ENCODE peak calls at places on chromosomes 16 and 17, in four cellular contexts. One of them, this sample, is unnamed.

GRCh38 chr17:38706625-38707298 is 1.7 kb downstream of the MLLT6 start:
- DNase-seq in stomach: no peak
- DNase-seq in mammary epithelial cell: peak; percentile 16
- DNase-seq in cardiac muscle cell: peak; percentile 19
- DNase-seq in this sample: no peak

GRCh38 chr16:10538583-10538982 is 41.8 kb downstream of the EMP2 start:
- DNase-seq in cardiac muscle cell: no peak
- DNase-seq in stomach: no peak
- DNase-seq in mammary epithelial cell: no peak
- DNase-seq in this sample: no peak

GRCh38 chr17:8016632-8017424 is 14.4 kb downstream of the GUCY2D start:
- DNase-seq in cardiac muscle cell: peak; percentile 67
- DNase-seq in mammary epithelial cell: no peak
- DNase-seq in stomach: peak; percentile 68
- DNase-seq in this sample: no peak

GRCh38 chr17:38663125-38663751 is 11.5 kb downstream of the EPOP start:
- DNase-seq in cardiac muscle cell: peak; percentile 89
- DNase-seq in mammary epithelial cell: peak; percentile 46
- DNase-seq in stomach: peak; percentile 76
- DNase-seq in this sample: peak; percentile 65

GRCh38 chr17:52297230-52298010 is 138.9 kb upstream of the CA10 start:
- DNase-seq in stomach: no peak
- DNase-seq in cardiac muscle cell: no peak
- DNase-seq in mammary epithelial cell: peak; percentile 24
- DNase-seq in this sample: no peak

GRCh38 chr17:40025991-40026815 is 11.0 kb downstream of the CSF3 start:
- DNase-seq in stomach: no peak
- DNase-seq in cardiac muscle cell: no peak
- DNase-seq in mammary epithelial cell: peak; percentile 90
- DNase-seq in this sample: no peak

GRCh38 chr16:8756755-8757154 is 40.7 kb downstream of the TMEM186 start:
- DNase-seq in cardiac muscle cell: no peak
- DNase-seq in stomach: no peak
- DNase-seq in mammary epithelial cell: no peak
- DNase-seq in this sample: no peak

GRCh38 chr16:24538756-24539294 is 541 bp upstream of the RBBP6 start:
- DNase-seq in stomach: peak; percentile 67
- DNase-seq in cardiac muscle cell: no peak
- DNase-seq in mammary epithelial cell: no peak
- DNase-seq in this sample: no peak

GRCh38 chr16:49366669-49367068 is 6.9 kb upstream of the C16orf78 start:
- DNase-seq in cardiac muscle cell: no peak
- DNase-seq in stomach: no peak
- DNase-seq in mammary epithelial cell: no peak
- DNase-seq in this sample: peak; percentile 48

GRCh38 chr17:350706-351435 is 1.7 kb downstream of the RPH3AL start:
- DNase-seq in cardiac muscle cell: no peak
- DNase-seq in mammary epithelial cell: peak; percentile 47
- DNase-seq in stomach: peak; percentile 76
- DNase-seq in this sample: no peak

GRCh38 chr17:72734611-72735010 is 357.9 kb downstream of the SLC39A11 start:
- DNase-seq in mammary epithelial cell: no peak
- DNase-seq in cardiac muscle cell: no peak
- DNase-seq in stomach: no peak
- DNase-seq in this sample: no peak

GRCh38 chr17:66727634-66728570 is 107.0 kb upstream of the CACNG5 start:
- DNase-seq in mammary epithelial cell: peak; percentile 29
- DNase-seq in stomach: peak; percentile 52
- DNase-seq in cardiac muscle cell: peak; percentile 73
- DNase-seq in this sample: peak; percentile 67

GRCh38 chr17:11853321-11854151 is 143.7 kb downstream of the ZNF18 start:
- DNase-seq in stomach: no peak
- DNase-seq in mammary epithelial cell: peak; percentile 1
- DNase-seq in cardiac muscle cell: no peak
- DNase-seq in this sample: no peak

GRCh38 chr16:74743668-74744299 is 30.8 kb downstream of the FA2H start:
- DNase-seq in mammary epithelial cell: peak; percentile 65
- DNase-seq in cardiac muscle cell: no peak
- DNase-seq in stomach: peak; percentile 97
- DNase-seq in this sample: peak; percentile 58

GRCh38 chr17:35341465-35341992 is 31.9 kb downstream of the SLFN11 start:
- DNase-seq in cardiac muscle cell: no peak
- DNase-seq in mammary epithelial cell: no peak
- DNase-seq in stomach: no peak
- DNase-seq in this sample: no peak

GRCh38 chr17:59815965-59816364 is 76.8 kb downstream of the TUBD1 start:
- DNase-seq in mammary epithelial cell: no peak
- DNase-seq in cardiac muscle cell: no peak
- DNase-seq in stomach: no peak
- DNase-seq in this sample: no peak

GRCh38 chr17:70190959-70191805 is 21.9 kb downstream of the KCNJ2 start:
- DNase-seq in cardiac muscle cell: no peak
- DNase-seq in mammary epithelial cell: peak; percentile 82
- DNase-seq in stomach: peak; percentile 36
- DNase-seq in this sample: no peak

GRCh38 chr17:8226536-8227237 is 16.3 kb upstream of the AURKB start:
- DNase-seq in stomach: peak; percentile 32
- DNase-seq in mammary epithelial cell: peak; percentile 89
- DNase-seq in cardiac muscle cell: peak; percentile 80
- DNase-seq in this sample: peak; percentile 89

GRCh38 chr17:72850410-72850809 is 242.1 kb downstream of the SLC39A11 start:
- DNase-seq in mammary epithelial cell: peak; percentile 59
- DNase-seq in stomach: no peak
- DNase-seq in cardiac muscle cell: no peak
- DNase-seq in this sample: no peak

GRCh38 chr17:60086822-60087591 is 8.3 kb upstream of the HEATR6 start:
- DNase-seq in cardiac muscle cell: no peak
- DNase-seq in mammary epithelial cell: no peak
- DNase-seq in stomach: no peak
- DNase-seq in this sample: peak; percentile 44

GRCh38 chr16:61926766-61927165 is 109.5 kb downstream of the CDH8 start:
- DNase-seq in mammary epithelial cell: no peak
- DNase-seq in stomach: no peak
- DNase-seq in cardiac muscle cell: no peak
- DNase-seq in this sample: no peak

GRCh38 chr17:27247071-27247957 is 46.6 kb upstream of the WSB1 start:
- DNase-seq in mammary epithelial cell: peak; percentile 47
- DNase-seq in stomach: peak; percentile 47
- DNase-seq in cardiac muscle cell: no peak
- DNase-seq in this sample: peak; percentile 17

GRCh38 chr16:5056347-5056746 is 9.4 kb downstream of the C16orf89 start:
- DNase-seq in cardiac muscle cell: peak; percentile 57
- DNase-seq in mammary epithelial cell: no peak
- DNase-seq in stomach: peak; percentile 29
- DNase-seq in this sample: peak; percentile 50

GRCh38 chr16:23269248-23270091 is 32.6 kb upstream of the SCNN1B start:
- DNase-seq in mammary epithelial cell: no peak
- DNase-seq in stomach: no peak
- DNase-seq in cardiac muscle cell: no peak
- DNase-seq in this sample: no peak

GRCh38 chr16:84725481-84726078 is 25.8 kb downstream of the USP10 start:
- DNase-seq in cardiac muscle cell: no peak
- DNase-seq in stomach: no peak
- DNase-seq in mammary epithelial cell: no peak
- DNase-seq in this sample: no peak

GRCh38 chr16:88118376-88118775 is 167.1 kb downstream of the BANP start:
- DNase-seq in cardiac muscle cell: no peak
- DNase-seq in mammary epithelial cell: no peak
- DNase-seq in stomach: no peak
- DNase-seq in this sample: no peak

GRCh38 chr17:14004927-14005630 is 64.2 kb upstream of the COX10 start:
- DNase-seq in mammary epithelial cell: peak; percentile 58
- DNase-seq in stomach: no peak
- DNase-seq in cardiac muscle cell: no peak
- DNase-seq in this sample: no peak

GRCh38 chr16:88734361-88734728 is 28.0 kb downstream of the CTU2 start:
- DNase-seq in cardiac muscle cell: no peak
- DNase-seq in mammary epithelial cell: no peak
- DNase-seq in stomach: no peak
- DNase-seq in this sample: no peak

GRCh38 chr16:723695-724094 is 2.5 kb downstream of the CCDC78 start:
- DNase-seq in cardiac muscle cell: no peak
- DNase-seq in stomach: no peak
- DNase-seq in mammary epithelial cell: no peak
- DNase-seq in this sample: no peak
- H3K4me1 ChIP-seq in cardiac muscle cell: peaks cover 16% of the 10 kb centered on the region
- H3K4me1 ChIP-seq in stomach: peaks cover 45% of the 10 kb centered on the region
- H3K4me1 ChIP-seq in mammary epithelial cell: peaks cover 47% of the 10 kb centered on the region
- H3K4me1 ChIP-seq in this sample: peaks cover 21% of the 10 kb centered on the region

DNA sequence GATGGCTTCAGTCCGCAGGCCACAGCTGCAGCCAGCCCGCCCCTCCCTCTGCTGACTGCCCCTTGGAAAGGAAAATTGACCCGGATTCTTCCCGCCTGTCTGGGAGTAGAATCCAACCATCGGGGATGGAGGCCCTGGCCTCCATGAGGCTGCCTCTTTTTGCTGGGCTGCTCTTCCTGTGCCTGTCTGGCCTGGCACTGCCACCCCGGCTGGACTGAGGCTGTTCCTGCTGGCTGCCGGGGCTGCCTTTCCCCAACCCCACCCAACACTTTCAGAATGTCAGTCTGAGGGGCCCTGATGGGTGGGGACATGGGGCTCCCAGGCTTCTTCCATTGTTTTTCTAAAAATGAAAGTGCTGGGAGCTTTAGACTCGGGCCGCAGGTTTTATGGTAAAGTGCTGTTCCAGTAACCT is 7.3 kb downstream of the BAHCC1 start:
- DNase-seq in cardiac muscle cell: no peak
- DNase-seq in mammary epithelial cell: no peak
- DNase-seq in stomach: no peak
- DNase-seq in this sample: no peak
- H3K4me3 ChIP-seq in cardiac muscle cell: no peak overlapping the region
- H3K4me3 ChIP-seq in mammary epithelial cell: no peak overlapping the region
- H3K4me3 ChIP-seq in stomach: no peak overlapping the region
- H3K4me3 ChIP-seq in this sample: no peak overlapping the region

GRCh38 chr16:63617990-63618763 is 1503.7 kb downstream of the CDH11 start:
- DNase-seq in stomach: no peak
- DNase-seq in mammary epithelial cell: peak; percentile 15
- DNase-seq in cardiac muscle cell: peak; percentile 51
- DNase-seq in this sample: peak; percentile 70

GRCh38 chr16:63618896-63619295 is 1503.0 kb downstream of the CDH11 start:
- DNase-seq in mammary epithelial cell: no peak
- DNase-seq in cardiac muscle cell: no peak
- DNase-seq in stomach: no peak
- DNase-seq in this sample: no peak

GRCh38 chr16:63628812-63629211 is 1493.1 kb downstream of the CDH11 start:
- DNase-seq in stomach: no peak
- DNase-seq in cardiac muscle cell: no peak
- DNase-seq in mammary epithelial cell: no peak
- DNase-seq in this sample: no peak

GRCh38 chr16:63625141-63625540 is 1496.7 kb downstream of the CDH11 start:
- DNase-seq in mammary epithelial cell: no peak
- DNase-seq in cardiac muscle cell: no peak
- DNase-seq in stomach: no peak
- DNase-seq in this sample: no peak

GRCh38 chr16:63623551-63624039 is 1498.3 kb downstream of the CDH11 start:
- DNase-seq in stomach: no peak
- DNase-seq in mammary epithelial cell: no peak
- DNase-seq in cardiac muscle cell: no peak
- DNase-seq in this sample: no peak
- H3K4me1 ChIP-seq in stomach: no peaks in the 10 kb centered on the region
- H3K4me1 ChIP-seq in mammary epithelial cell: no peaks in the 10 kb centered on the region
- H3K4me1 ChIP-seq in cardiac muscle cell: no peaks in the 10 kb centered on the region
- H3K4me1 ChIP-seq in this sample: no peaks in the 10 kb centered on the region

DNA sequence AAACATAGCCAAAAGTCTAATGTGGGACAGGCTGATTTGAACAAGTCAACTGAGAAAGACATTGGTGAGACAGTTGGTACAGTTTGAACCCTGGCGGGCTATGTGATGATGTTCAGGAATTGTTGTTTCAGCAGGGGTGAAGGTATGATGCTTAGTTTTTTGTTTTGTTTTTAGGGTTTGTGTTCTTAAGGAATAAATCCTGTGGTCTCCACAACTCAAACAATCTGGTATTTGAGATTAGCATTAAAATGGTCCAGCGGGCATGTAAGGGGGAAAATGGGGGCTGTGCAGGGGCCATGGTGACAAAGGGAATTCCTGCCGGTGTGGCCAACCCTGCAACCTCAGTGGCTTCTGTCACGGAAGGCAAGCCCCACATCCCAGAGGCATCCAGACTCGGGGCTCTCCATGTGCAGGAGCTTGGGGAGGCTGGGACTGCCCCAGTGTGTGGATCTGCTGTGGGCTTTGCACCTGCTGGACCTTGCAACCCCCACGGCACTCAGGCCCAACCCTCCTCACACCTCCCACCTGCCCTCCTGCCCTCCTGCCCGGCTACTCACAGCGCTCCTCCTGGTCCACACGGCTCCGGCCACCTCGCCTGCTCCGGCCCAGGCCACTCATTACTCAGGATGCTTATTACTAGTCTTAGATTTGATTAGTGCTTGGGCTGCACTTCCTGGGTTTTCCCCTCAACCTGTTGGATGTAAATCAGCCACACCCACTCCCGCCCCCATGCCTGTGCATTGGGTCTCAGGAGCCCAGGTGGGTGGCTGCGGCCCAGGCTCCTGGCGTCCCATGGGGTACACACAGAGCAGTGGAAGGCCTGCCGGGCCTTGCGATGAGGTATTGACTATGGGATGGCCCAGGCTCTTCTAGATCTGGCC is at the start of gene TNFRSF13B:
- DNase-seq in mammary epithelial cell: no peak
- DNase-seq in stomach: no peak
- DNase-seq in cardiac muscle cell: no peak
- DNase-seq in this sample: no peak
- H3K4me3 ChIP-seq in mammary epithelial cell: no peak within 1 kb of the TSS
- H3K4me3 ChIP-seq in stomach: no peak within 1 kb of the TSS
- H3K4me3 ChIP-seq in cardiac muscle cell: no peak within 1 kb of the TSS
- H3K4me3 ChIP-seq in this sample: no peak within 1 kb of the TSS

DNA sequence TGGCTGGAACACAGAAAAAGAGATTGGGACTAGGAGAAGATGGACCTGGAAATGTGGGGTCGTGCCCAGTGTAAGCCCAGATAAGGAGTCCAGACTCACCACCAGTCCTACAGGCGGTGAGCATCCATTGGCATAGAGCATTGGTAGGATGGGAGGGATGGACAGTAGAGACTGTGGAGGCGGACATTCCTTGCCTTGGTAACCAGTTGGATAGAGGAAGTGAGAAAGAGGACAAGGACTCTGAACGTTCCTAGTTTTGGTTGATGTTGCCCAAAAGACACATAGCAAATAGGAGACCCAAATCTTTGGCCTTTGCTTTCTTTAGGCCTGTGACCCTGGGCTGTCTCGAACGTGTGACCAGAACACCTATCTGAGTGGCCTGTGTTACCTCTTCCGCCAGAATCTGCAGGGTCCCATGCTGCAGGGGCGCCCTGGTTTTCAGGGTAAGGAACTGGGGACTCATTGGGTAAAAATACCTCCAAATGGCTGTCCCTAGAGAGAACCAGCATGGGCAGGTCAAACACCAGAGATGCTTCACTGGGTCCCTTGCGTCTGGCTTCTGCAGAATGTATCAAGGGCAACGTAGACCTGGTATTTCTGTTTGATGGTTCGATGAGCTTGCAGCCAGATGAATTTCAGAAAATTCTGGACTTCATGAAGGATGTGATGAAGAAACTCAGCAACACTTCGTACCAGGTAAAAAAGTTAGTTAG is 6.4 kb downstream of the ITGAL start:
- DNase-seq in stomach: no peak
- DNase-seq in cardiac muscle cell: no peak
- DNase-seq in mammary epithelial cell: no peak
- DNase-seq in this sample: no peak
- H3K4me1 ChIP-seq in stomach: no peaks in the 10 kb centered on the region
- H3K4me1 ChIP-seq in cardiac muscle cell: no peaks in the 10 kb centered on the region
- H3K4me1 ChIP-seq in mammary epithelial cell: no peaks in the 10 kb centered on the region
- H3K4me1 ChIP-seq in this sample: no peaks in the 10 kb centered on the region

This sample was measured in SJCRH30.